ENCODE peak calls at places on chromosome 20, in seven cellular contexts. E is effector memory CD4-positive, alpha-beta T cell; P is uterus; F is upper lobe of left lung; R is right cardiac atrium; T is OCI-LY7; K is GM23248. Q is an unnamed sample.

GRCh38 chr20:59736366-59736765 is 132.0 kb downstream of the PHACTR3 start:
- DNase-seq in R (no peak), F (peak; percentile 68), E (no peak), P (no peak), K (no peak), T (no peak), Q (no peak)

GRCh38 chr20:57708694-57709673 is 831 bp downstream of the PMEPA1 start:
- DNase-seq in E (peak; percentile 42), K (peak; percentile 72), F (peak; percentile 91), R (peak; percentile 79), P (peak; percentile 53), T (no peak), Q (no peak)

GRCh38 chr20:1423625-1424106 is 30.8 kb upstream of the FKBP1A start:
- DNase-seq in E (no peak), P (no peak), T (peak; percentile 34), F (no peak), K (peak; percentile 78), R (no peak), Q (no peak)

GRCh38 chr20:62182469-62183425 is at the start of gene MTG2:
- DNase-seq in E (peak; percentile 89), R (peak; percentile 98), F (peak; percentile 97), K (peak; percentile 99), T (peak; percentile 98), P (peak; percentile 93), Q (peak; percentile 97)

GRCh38 chr20:59307270-59307669 is 6.9 kb downstream of the EDN3 start:
- DNase-seq in T (no peak), F (no peak), K (no peak), E (no peak), R (no peak), P (no peak), Q (no peak)

GRCh38 chr20:58428364-58428763 is 39.3 kb downstream of the VAPB start:
- DNase-seq in K (no peak), P (no peak), R (no peak), T (no peak), F (no peak), E (no peak), Q (no peak)

GRCh38 chr20:57025666-57026065 is 240.8 kb downstream of the BMP7 start:
- DNase-seq in E (no peak), F (no peak), R (no peak), K (no peak), P (no peak), T (no peak), Q (no peak)

GRCh38 chr20:59830107-59831023 is 103.1 kb downstream of the SYCP2 start:
- DNase-seq in P (no peak), T (no peak), R (no peak), E (no peak), K (no peak), F (no peak), Q (no peak)

GRCh38 chr20:25470045-25470444 is 62.6 kb downstream of the GINS1 start:
- DNase-seq in E (no peak), R (no peak), T (peak; percentile 42), K (peak; percentile 23), F (no peak), P (no peak), Q (no peak)

GRCh38 chr20:47220161-47220582 is 136.3 kb downstream of the ZMYND8 start:
- DNase-seq in P (no peak), F (no peak), K (peak; percentile 49), T (peak; percentile 52), E (no peak), R (peak; percentile 36), Q (no peak)

GRCh38 chr20:35176132-35176531 is 4.3 kb downstream of the PROCR start:
- DNase-seq in K (no peak), E (no peak), R (no peak), T (no peak), P (no peak), F (no peak), Q (no peak)

GRCh38 chr20:24779166-24779565 is 169.9 kb upstream of the CST7 start:
- DNase-seq in K (no peak), E (no peak), F (no peak), T (no peak), P (no peak), R (no peak), Q (no peak)

GRCh38 chr20:57342829-57343228 is 8.2 kb upstream of the RAE1 start:
- DNase-seq in E (no peak), K (peak; percentile 78), P (no peak), T (no peak), R (no peak), F (no peak), Q (no peak)

GRCh38 chr20:33830371-33830770 is 19.2 kb downstream of the CHMP4B start:
- DNase-seq in R (no peak), K (peak; percentile 35), F (no peak), P (no peak), T (no peak), E (no peak), Q (no peak)

GRCh38 chr20:62980970-62981369 is 25.8 kb downstream of the BHLHE23 start:
- DNase-seq in F (no peak), T (peak; percentile 45), K (peak; percentile 64), R (no peak), P (no peak), E (peak; percentile 29), Q (no peak)

GRCh38 chr20:6626805-6627204 is 140.7 kb upstream of the BMP2 start:
- DNase-seq in P (no peak), E (no peak), F (no peak), R (no peak), K (no peak), T (peak; percentile 2), Q (no peak)

GRCh38 chr20:58891686-58892125 is 39.2 kb downstream of the GNAS start:
- DNase-seq in T (peak; percentile 68), P (peak; percentile 40), E (peak; percentile 11), F (peak; percentile 87), K (peak; percentile 70), R (peak; percentile 79), Q (no peak)

GRCh38 chr20:37356387-37356786 is 10.4 kb downstream of the SRC start:
- DNase-seq in K (peak; percentile 74), R (peak; percentile 89), F (peak; percentile 56), T (no peak), E (no peak), P (peak; percentile 56), Q (peak; percentile 68)

GRCh38 chr20:19806806-19807691 is 49.0 kb downstream of the RIN2 start:
- DNase-seq in E (no peak), P (no peak), F (no peak), K (no peak), T (no peak), R (no peak), Q (no peak)

GRCh38 chr20:17938889-17939619 is 29.5 kb downstream of the SNX5 start:
- DNase-seq in R (peak; percentile 81), F (peak; percentile 65), P (peak; percentile 57), T (peak; percentile 75), E (peak; percentile 8), K (peak; percentile 84), Q (peak; percentile 53)

GRCh38 chr20:40770564-40771307 is 81.7 kb upstream of the MAFB start:
- DNase-seq in F (peak; percentile 29), E (no peak), P (no peak), T (no peak), K (no peak), R (peak; percentile 65), Q (peak; percentile 40)

GRCh38 chr20:31811198-31811597 is 8.0 kb upstream of the MYLK2 start:
- DNase-seq in T (no peak), R (no peak), F (no peak), K (no peak), P (no peak), E (no peak), Q (no peak)

GRCh38 chr20:31813611-31814010 is 5.5 kb upstream of the MYLK2 start:
- DNase-seq in P (no peak), F (no peak), R (no peak), K (no peak), T (no peak), E (no peak), Q (no peak)

GRCh38 chr20:31809656-31810055 is 9.5 kb upstream of the MYLK2 start:
- DNase-seq in F (no peak), P (no peak), R (no peak), K (no peak), T (no peak), E (no peak), Q (no peak)

GRCh38 chr20:31815408-31816188 is 3.6 kb upstream of the MYLK2 start:
- DNase-seq in P (no peak), F (no peak), E (no peak), T (no peak), R (no peak), K (peak; percentile 47), Q (no peak)

GRCh38 chr20:31811796-31812728 is 7.1 kb upstream of the MYLK2 start:
- DNase-seq in T (no peak), F (no peak), K (peak; percentile 43), E (no peak), P (no peak), R (no peak), Q (no peak)
- H3K4me3 ChIP-seq in T (no peak overlapping the region), F (no peak overlapping the region), K (no peak overlapping the region), E (no peak overlapping the region), P (no peak overlapping the region), R (no peak overlapping the region), Q (peak overlapping the region; percentile 4)

DNA sequence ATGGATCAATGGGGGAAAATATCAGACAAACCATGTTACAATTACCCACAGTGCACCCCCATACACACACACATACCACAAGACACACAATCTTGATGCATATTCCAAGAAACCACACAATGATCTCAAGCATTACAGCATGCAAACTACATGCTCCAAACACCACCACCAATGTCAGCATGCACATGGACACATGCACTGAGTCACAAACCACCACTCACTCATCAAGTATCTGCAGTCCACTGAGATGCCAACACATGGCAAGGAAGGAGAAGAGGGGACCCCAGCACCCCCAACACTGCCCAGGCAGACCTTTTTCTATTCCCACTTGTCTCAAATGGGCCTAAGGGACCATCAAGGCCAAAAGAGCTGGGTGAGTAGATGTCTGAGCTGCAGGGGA is 91.6 kb downstream of the PREX1 start:
- DNase-seq in K (peak; percentile 19), T (no peak), F (no peak), E (no peak), R (no peak), P (no peak), Q (no peak)
- H3K4me1 ChIP-seq in K (no peaks in the 10 kb centered on the region), T (peaks cover 52% of the 10 kb centered on the region), F (peaks cover 78% of the 10 kb centered on the region), E (peaks cover 31% of the 10 kb centered on the region), R (peaks cover 15% of the 10 kb centered on the region), P (no peaks in the 10 kb centered on the region), Q (peaks cover 27% of the 10 kb centered on the region)

GRCh38 chr20:13868331-13868730 is 83.5 kb downstream of the NDUFAF5 start:
- DNase-seq in E (no peak), R (no peak), T (no peak), K (peak; percentile 94), F (no peak), P (peak; percentile 66), Q (no peak)

GRCh38 chr20:13863244-13863643 is 78.4 kb downstream of the NDUFAF5 start:
- DNase-seq in E (no peak), P (no peak), R (no peak), T (no peak), F (no peak), K (peak; percentile 67), Q (no peak)

GRCh38 chr20:13865825-13866351 is 81.1 kb downstream of the NDUFAF5 start:
- DNase-seq in P (peak; percentile 48), R (no peak), F (no peak), T (no peak), K (peak; percentile 88), E (no peak), Q (no peak)

GRCh38 chr20:13862245-13862644 is 77.4 kb downstream of the NDUFAF5 start:
- DNase-seq in T (no peak), K (no peak), R (no peak), P (no peak), F (no peak), E (no peak), Q (no peak)

GRCh38 chr20:13865156-13865555 is 80.3 kb downstream of the NDUFAF5 start:
- DNase-seq in E (no peak), F (no peak), T (no peak), P (no peak), K (peak; percentile 34), R (no peak), Q (no peak)
- H3K27ac ChIP-seq in E (no peak overlapping the region), F (no peak overlapping the region), T (no peak overlapping the region), P (peak overlapping the region; percentile 83), K (peak overlapping the region; percentile 60), R (no peak overlapping the region), Q (no peak overlapping the region)

GRCh38 chr20:32463642-32464400 is 105.7 kb downstream of the ASXL1 start:
- DNase-seq in F (peak; percentile 69), T (no peak), P (no peak), K (no peak), R (peak; percentile 65), E (no peak), Q (no peak)
- H3K4me3 ChIP-seq in F (no peak overlapping the region), T (no peak overlapping the region), P (no peak overlapping the region), K (no peak overlapping the region), R (no peak overlapping the region), E (no peak overlapping the region), Q (no peak overlapping the region)